ENCODE peak calls at places on chromosomes 16 and 17, in seven cellular contexts. I, A, K, G, W, O and L are unnamed samples.

GRCh38 chr17:49074851-49075540 is 57.6 kb upstream of the B4GALNT2 start:
- DNase-seq in I (no peak), O (no peak), A (no peak), G (no peak), K (no peak), W (no peak), L (no peak)

GRCh38 chr16:4351880-4352279 is 759 bp upstream of the PAM16 start:
- DNase-seq in G (no peak), W (no peak), A (no peak), I (no peak), K (peak), O (no peak), L (no peak)

GRCh38 chr16:17173134-17173729 is 297.5 kb downstream of the XYLT1 start:
- DNase-seq in G (no peak), O (no peak), K (peak), I (no peak), A (no peak), W (no peak), L (no peak)

GRCh38 chr17:7413346-7413985 is 5.8 kb downstream of the NLGN2 start:
- DNase-seq in I (no peak), K (peak), W (no peak), G (no peak), A (no peak), O (no peak), L (no peak)

GRCh38 chr16:86424413-86424812 is 85.9 kb upstream of the FOXF1 start:
- DNase-seq in W (no peak), I (no peak), K (no peak), A (no peak), G (no peak), O (no peak), L (no peak)

GRCh38 chr17:4945176-4945943 is 3.0 kb downstream of the PFN1 start:
- DNase-seq in O (no peak), W (peak), K (peak), A (peak), I (no peak), G (peak), L (peak)

GRCh38 chr16:15599303-15600070 is 43.5 kb downstream of the MARF1 start:
- DNase-seq in G (no peak), O (peak), W (no peak), A (no peak), I (no peak), K (no peak), L (no peak)

GRCh38 chr17:1643293-1643998 is 2.1 kb downstream of the SCARF1 start:
- DNase-seq in W (peak), K (no peak), A (peak), O (peak), G (peak), I (peak), L (peak)

GRCh38 chr17:14360851-14361250 is 60.0 kb downstream of the HS3ST3B1 start:
- DNase-seq in G (no peak), W (no peak), I (no peak), K (no peak), O (no peak), A (no peak), L (no peak)

GRCh38 chr16:88977028-88977844 is at the start of gene CBFA2T3:
- DNase-seq in W (no peak), I (no peak), K (no peak), O (peak), A (no peak), G (no peak), L (no peak)

GRCh38 chr16:11379420-11379819 is 34.2 kb downstream of the RMI2 start:
- DNase-seq in A (no peak), W (peak), I (no peak), G (no peak), O (no peak), K (peak), L (peak)

GRCh38 chr17:41773190-41773588 is 13.3 kb downstream of the JUP start:
- DNase-seq in O (peak), W (no peak), I (peak), A (no peak), K (peak), G (no peak), L (no peak)

GRCh38 chr16:81651758-81652718 is 127.1 kb upstream of the PLCG2 start:
- DNase-seq in O (peak), G (no peak), I (no peak), K (no peak), A (no peak), W (no peak), L (no peak)

GRCh38 chr17:80419255-80419654 is 4.3 kb downstream of the ENDOV start:
- DNase-seq in I (peak), W (no peak), O (no peak), G (no peak), A (no peak), K (no peak), L (no peak)

GRCh38 chr16:87966685-87967185 is 15.5 kb downstream of the BANP start:
- DNase-seq in O (peak), W (no peak), I (no peak), A (no peak), G (no peak), K (no peak), L (no peak)

GRCh38 chr16:81730090-81731051 is 48.7 kb upstream of the PLCG2 start:
- DNase-seq in O (peak), G (peak), A (peak), K (peak), W (peak), I (peak), L (peak)